ENCODE peak calls at places on chromosome 17, in seven cellular contexts. R is tibial artery; G is MM.1S; U is IMR-90; W is effector memory CD4-positive, alpha-beta T cell; I is endodermal cell; S is ovary. Z is an unnamed sample.

GRCh38 chr17:7774037-7774659 is 56.6 kb downstream of the DNAH2 start:
- DNase-seq in R (no peak), W (no peak), S (no peak), G (no peak), I (no peak), U (peak; percentile 78), Z (no peak)

GRCh38 chr17:27585792-27586191 is 45.2 kb upstream of the LGALS9 start:
- DNase-seq in G (no peak), I (no peak), S (no peak), W (no peak), U (no peak), R (no peak), Z (no peak)

GRCh38 chr17:57502696-57503307 is 242.3 kb downstream of the CCDC182 start:
- DNase-seq in G (no peak), R (no peak), S (no peak), W (no peak), I (no peak), U (no peak), Z (no peak)

GRCh38 chr17:60817187-60817586 is 139.5 kb downstream of the BCAS3 start:
- DNase-seq in I (no peak), S (no peak), W (no peak), R (no peak), G (no peak), U (peak; percentile 94), Z (no peak)

GRCh38 chr17:3914319-3914685 is 2.0 kb downstream of the P2RX1 start:
- DNase-seq in G (peak; percentile 82), S (no peak), W (no peak), U (no peak), R (no peak), I (no peak), Z (no peak)

GRCh38 chr17:53626286-53626685 is 196.4 kb upstream of the KIF2B start:
- DNase-seq in U (peak; percentile 67), R (no peak), I (no peak), W (no peak), S (no peak), G (peak; percentile 41), Z (no peak)

GRCh38 chr17:53142890-53143289 is 679.8 kb upstream of the KIF2B start:
- DNase-seq in G (peak; percentile 49), R (no peak), I (peak; percentile 69), U (no peak), W (no peak), S (no peak), Z (no peak)

GRCh38 chr17:50240876-50241275 is 33.4 kb upstream of the TMEM92 start:
- DNase-seq in U (peak; percentile 81), W (no peak), G (no peak), S (no peak), R (no peak), I (no peak), Z (no peak)

GRCh38 chr17:57756941-57757340 is 11.8 kb upstream of the CCDC182 start:
- DNase-seq in U (no peak), G (no peak), W (no peak), S (no peak), I (peak; percentile 83), R (no peak), Z (no peak)

GRCh38 chr17:15920758-15921239 is 24.1 kb upstream of the ADORA2B start:
- DNase-seq in W (no peak), R (no peak), I (no peak), G (no peak), S (no peak), U (peak; percentile 97), Z (no peak)

GRCh38 chr17:19712436-19713004 is 3.9 kb downstream of the SLC47A2 start:
- DNase-seq in W (no peak), I (peak; percentile 45), R (peak; percentile 34), G (no peak), U (no peak), S (peak; percentile 5), Z (no peak)

GRCh38 chr17:38463451-38463858 is 35.2 kb downstream of the ARHGAP23 start:
- DNase-seq in R (peak; percentile 93), W (no peak), G (no peak), I (no peak), S (peak; percentile 53), U (no peak), Z (peak; percentile 59)

GRCh38 chr17:61157246-61157887 is 242.3 kb upstream of the TBX2 start:
- DNase-seq in G (no peak), S (no peak), R (no peak), I (no peak), W (no peak), U (peak; percentile 71), Z (no peak)

GRCh38 chr17:8210761-8211458 is 535 bp upstream of the AURKB start:
- DNase-seq in G (no peak), U (no peak), I (no peak), W (no peak), R (no peak), S (no peak), Z (no peak)

GRCh38 chr17:67248291-67248690 is 3.3 kb upstream of the HELZ start:
- DNase-seq in S (no peak), G (no peak), I (peak; percentile 38), R (no peak), W (no peak), U (no peak), Z (no peak)

DNA sequence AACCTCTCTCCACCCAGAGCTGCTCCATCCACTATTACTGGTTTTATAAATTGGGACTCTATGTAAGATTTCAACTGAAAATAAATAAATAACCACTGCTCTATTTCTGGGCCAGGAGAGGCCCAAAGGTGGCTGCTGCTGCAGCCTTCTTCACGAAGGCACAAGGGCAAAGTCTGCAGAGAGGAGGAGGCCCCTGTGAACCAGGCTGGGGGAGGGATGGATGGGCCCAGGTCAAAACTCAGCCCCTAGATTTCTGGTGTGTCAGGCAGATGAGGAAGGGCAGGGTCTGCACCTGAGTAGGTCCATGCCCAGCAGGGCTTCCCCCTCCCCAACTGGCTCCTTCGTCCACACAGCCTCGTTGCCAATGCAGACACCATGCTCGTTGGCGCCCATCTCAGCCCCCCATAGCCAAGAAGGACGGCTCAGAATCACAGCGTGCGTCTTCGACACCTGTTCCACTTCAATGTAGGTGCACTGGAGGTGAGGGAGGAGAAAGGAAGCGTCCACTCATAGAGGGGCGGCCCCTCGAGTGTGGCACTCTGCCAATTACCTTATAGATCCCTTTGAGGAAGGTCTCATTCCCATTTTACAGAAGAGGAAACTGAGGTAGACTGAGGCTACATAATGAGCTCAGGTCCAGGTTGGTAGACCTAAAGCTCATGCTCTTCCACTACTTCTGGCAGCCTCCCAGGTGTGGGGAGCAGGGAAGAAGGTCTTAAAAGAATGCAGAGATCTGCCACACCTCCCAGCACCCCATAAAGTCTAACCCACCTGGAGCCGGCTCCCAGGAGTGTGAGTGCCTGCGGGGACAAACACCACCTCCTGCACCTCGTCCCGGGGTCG is 953 bp downstream of the SCRN2 start:
- DNase-seq in W (no peak), U (no peak), R (no peak), G (no peak), I (no peak), S (peak; percentile 44), Z (no peak)
- H3K27ac ChIP-seq in W (no peak overlapping the region), U (peak overlapping the region; percentile 49), R (peak overlapping the region; percentile 60), G (no peak overlapping the region), I (no peak overlapping the region), S (peak overlapping the region; percentile 46), Z (no peak overlapping the region)

GRCh38 chr17:2023256-2023655 is 1.9 kb downstream of the RTN4RL1 start:
- DNase-seq in W (no peak), S (no peak), I (no peak), G (no peak), U (no peak), R (no peak), Z (no peak)

GRCh38 chr17:2023692-2024571 is 1.2 kb downstream of the RTN4RL1 start:
- DNase-seq in U (peak; percentile 41), G (no peak), W (peak; percentile 40), R (peak; percentile 78), I (peak; percentile 97), S (peak; percentile 56), Z (no peak)

GRCh38 chr17:2025622-2026309 is 632 bp upstream of the RTN4RL1 start:
- DNase-seq in S (peak; percentile 81), U (peak; percentile 57), G (no peak), R (peak; percentile 82), I (peak; percentile 92), W (no peak), Z (peak; percentile 78)

GRCh38 chr17:2024572-2025219 is 438 bp downstream of the RTN4RL1 start:
- DNase-seq in S (no peak), I (peak; percentile 85), U (no peak), R (no peak), G (no peak), W (no peak), Z (no peak)

GRCh38 chr17:2025220-2025621 is at the start of gene RTN4RL1:
- DNase-seq in W (peak; percentile 73), U (no peak), R (peak; percentile 81), S (peak; percentile 58), G (peak; percentile 29), I (peak; percentile 90), Z (peak; percentile 76)
- H3K4me3 ChIP-seq in W (peak within 1 kb of the TSS; percentile 74), U (peak within 1 kb of the TSS; percentile 29), R (peak within 1 kb of the TSS; percentile 50), S (peak within 1 kb of the TSS; percentile 30), G (peak within 1 kb of the TSS; percentile 47), I (peak within 1 kb of the TSS; percentile 86), Z (peak within 1 kb of the TSS; percentile 45)

GRCh38 chr17:59786213-59786535 is 78.7 kb downstream of the VMP1 start:
- DNase-seq in I (no peak), U (no peak), R (no peak), S (no peak), W (no peak), G (peak; percentile 10), Z (no peak)
- H3K27ac ChIP-seq in I (peak overlapping the region; percentile 87), U (peak overlapping the region; percentile 93), R (peak overlapping the region; percentile 82), S (no peak overlapping the region), W (peak overlapping the region; percentile 83), G (peak overlapping the region; percentile 88), Z (peak overlapping the region; percentile 46)

DNA sequence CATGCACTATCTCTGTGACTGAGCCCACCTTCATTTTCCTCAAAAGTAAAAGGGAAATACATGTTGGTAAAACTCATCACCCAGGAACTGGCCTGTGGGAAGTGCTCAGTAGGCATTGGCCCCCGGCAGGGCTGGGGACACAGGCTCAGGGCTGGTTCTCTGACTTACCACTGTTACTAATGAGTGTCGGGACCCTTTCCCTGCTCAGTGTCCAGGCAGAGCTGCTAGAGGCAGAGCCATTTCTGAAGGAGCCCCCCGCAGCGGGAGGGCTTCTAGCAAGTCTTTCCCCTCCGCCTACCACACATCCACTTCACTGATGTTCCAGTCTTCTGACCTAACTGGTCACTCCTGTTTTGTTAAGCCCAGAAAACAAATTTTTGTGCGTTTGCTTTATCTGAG is 1.7 kb upstream of the PEMT start:
- DNase-seq in G (no peak), I (no peak), R (no peak), S (no peak), U (no peak), W (no peak), Z (no peak)
- H3K4me3 ChIP-seq in G (no peak overlapping the region), I (peak overlapping the region; percentile 97), R (no peak overlapping the region), S (no peak overlapping the region), U (no peak overlapping the region), W (no peak overlapping the region), Z (no peak overlapping the region)

GRCh38 chr17:32487460-32488176 is 825 bp downstream of the CDK5R1 start:
- DNase-seq in S (peak; percentile 60), G (no peak), U (no peak), R (no peak), I (peak; percentile 80), W (no peak), Z (no peak)
- H3K27ac ChIP-seq in S (no peak overlapping the region), G (no peak overlapping the region), U (no peak overlapping the region), R (no peak overlapping the region), I (no peak overlapping the region), W (peak overlapping the region; percentile 31), Z (no peak overlapping the region)

GRCh38 chr17:44827863-44828262 is 2.2 kb downstream of the GJC1 start:
- DNase-seq in G (no peak), R (no peak), W (no peak), I (no peak), U (no peak), S (no peak), Z (no peak)
- H3K4me3 ChIP-seq in G (no peak overlapping the region), R (no peak overlapping the region), W (no peak overlapping the region), I (peak overlapping the region; percentile 93), U (peak overlapping the region; percentile 77), S (peak overlapping the region; percentile 65), Z (peak overlapping the region; percentile 81)

Z was measured in heart right ventricle.